ENCODE peak calls at places on chromosomes 11 and 22, in ten cellular contexts. H is tibial artery; J is HepG2; T is AG09309; L is fibroblast of lung; Y is A549; A is BJ; X is trophoblast cell; W is naive thymus-derived CD4-positive, alpha-beta T cell; N is HFF-Myc. B is an unnamed sample.

GRCh38 chr11:27705873-27706820 is 5.9 kb upstream of the BDNF start:
- DNase-seq in H (no peak), J (peak), T (no peak), L (peak), Y (peak), A (no peak), X (peak), W (no peak), N (no peak), B (no peak)

GRCh38 chr11:28757725-28758515 is 649.7 kb downstream of the METTL15 start:
- DNase-seq in H (no peak), J (no peak), T (peak), L (peak), Y (peak), A (peak), X (peak), W (no peak), N (no peak), B (no peak)

GRCh38 chr11:123594188-123594901 is 60.1 kb downstream of the SCN3B start:
- DNase-seq in H (no peak), J (no peak), T (no peak), L (peak), Y (no peak), A (no peak), X (peak), W (no peak), N (no peak), B (no peak)

GRCh38 chr22:35564975-35565867 is 24.6 kb downstream of the RASD2 start:
- DNase-seq in H (no peak), J (no peak), T (no peak), L (peak), Y (no peak), A (no peak), X (no peak), W (no peak), N (no peak), B (no peak)

GRCh38 chr11:112885744-112886706 is 75.2 kb upstream of the NCAM1 start:
- DNase-seq in H (no peak), J (no peak), T (no peak), L (no peak), Y (no peak), A (no peak), X (no peak), W (no peak), N (no peak), B (peak)

GRCh38 chr22:22195265-22196017 is 49.1 kb upstream of the VPREB1 start:
- DNase-seq in H (peak), J (peak), T (no peak), L (peak), Y (peak), A (no peak), X (peak), W (peak), N (peak), B (peak)

GRCh38 chr11:64040684-64041267 is 5.0 kb downstream of the FLRT1 start:
- DNase-seq in H (no peak), J (peak), T (no peak), L (no peak), Y (peak), A (no peak), X (no peak), W (no peak), N (no peak), B (no peak)

GRCh38 chr11:35178862-35179261 is 39.9 kb downstream of the CD44 start:
- DNase-seq in H (no peak), J (no peak), T (no peak), L (peak), Y (no peak), A (no peak), X (no peak), W (no peak), N (no peak), B (no peak)

GRCh38 chr11:31986201-31986889 is 104.5 kb upstream of the RCN1 start:
- DNase-seq in H (no peak), J (no peak), T (no peak), L (peak), Y (no peak), A (no peak), X (no peak), W (no peak), N (no peak), B (no peak)

GRCh38 chr11:32893091-32893946 is 708 bp downstream of the QSER1 start:
- DNase-seq in H (peak), J (peak), T (no peak), L (peak), Y (peak), A (no peak), X (peak), W (peak), N (no peak), B (no peak)

GRCh38 chr22:27238935-27239510 is 562.5 kb downstream of the MN1 start:
- DNase-seq in H (peak), J (no peak), T (peak), L (peak), Y (peak), A (peak), X (peak), W (no peak), N (peak), B (peak)

GRCh38 chr22:21030032-21030431 is 2.3 kb downstream of the SLC7A4 start:
- DNase-seq in H (no peak), J (no peak), T (no peak), L (no peak), Y (no peak), A (no peak), X (no peak), W (no peak), N (no peak), B (no peak)

GRCh38 chr22:43777204-43777671 is 34.9 kb downstream of the EFCAB6 start:
- DNase-seq in H (no peak), J (no peak), T (peak), L (peak), Y (no peak), A (peak), X (peak), W (no peak), N (peak), B (peak)

GRCh38 chr11:119148855-119149370 is at the start of gene ABCG4:
- DNase-seq in H (no peak), J (no peak), T (no peak), L (no peak), Y (no peak), A (no peak), X (peak), W (no peak), N (no peak), B (no peak)

GRCh38 chr22:24994070-24994763 is 41.7 kb downstream of the KIAA1671 start:
- DNase-seq in H (no peak), J (no peak), T (no peak), L (peak), Y (no peak), A (no peak), X (peak), W (no peak), N (no peak), B (no peak)

GRCh38 chr11:25794804-25795203 is 537.1 kb upstream of the ANO3 start:
- DNase-seq in H (no peak), J (no peak), T (no peak), L (no peak), Y (no peak), A (no peak), X (no peak), W (no peak), N (no peak), B (no peak)

GRCh38 chr11:59931688-59932087 is 6.5 kb upstream of the OOSP1 start:
- DNase-seq in H (no peak), J (no peak), T (no peak), L (no peak), Y (no peak), A (no peak), X (no peak), W (no peak), N (no peak), B (no peak)

GRCh38 chr11:106421673-106422292 is 344.3 kb downstream of the AASDHPPT start:
- DNase-seq in H (no peak), J (no peak), T (no peak), L (peak), Y (no peak), A (no peak), X (peak), W (no peak), N (no peak), B (no peak)

GRCh38 chr11:45248501-45249011 is 37.6 kb downstream of the SYT13 start:
- DNase-seq in H (no peak), J (no peak), T (no peak), L (no peak), Y (no peak), A (no peak), X (no peak), W (no peak), N (no peak), B (no peak)

GRCh38 chr11:78349114-78349513 is 68.5 kb downstream of the GAB2 start:
- DNase-seq in H (no peak), J (no peak), T (no peak), L (no peak), Y (no peak), A (no peak), X (no peak), W (no peak), N (no peak), B (no peak)
- H3K4me3 ChIP-seq in H (no peak), J (no peak), T (no peak), L (no peak), Y (no peak), A (no peak), X (no peak), W (no peak), N (no peak), B (no peak)

DNA sequence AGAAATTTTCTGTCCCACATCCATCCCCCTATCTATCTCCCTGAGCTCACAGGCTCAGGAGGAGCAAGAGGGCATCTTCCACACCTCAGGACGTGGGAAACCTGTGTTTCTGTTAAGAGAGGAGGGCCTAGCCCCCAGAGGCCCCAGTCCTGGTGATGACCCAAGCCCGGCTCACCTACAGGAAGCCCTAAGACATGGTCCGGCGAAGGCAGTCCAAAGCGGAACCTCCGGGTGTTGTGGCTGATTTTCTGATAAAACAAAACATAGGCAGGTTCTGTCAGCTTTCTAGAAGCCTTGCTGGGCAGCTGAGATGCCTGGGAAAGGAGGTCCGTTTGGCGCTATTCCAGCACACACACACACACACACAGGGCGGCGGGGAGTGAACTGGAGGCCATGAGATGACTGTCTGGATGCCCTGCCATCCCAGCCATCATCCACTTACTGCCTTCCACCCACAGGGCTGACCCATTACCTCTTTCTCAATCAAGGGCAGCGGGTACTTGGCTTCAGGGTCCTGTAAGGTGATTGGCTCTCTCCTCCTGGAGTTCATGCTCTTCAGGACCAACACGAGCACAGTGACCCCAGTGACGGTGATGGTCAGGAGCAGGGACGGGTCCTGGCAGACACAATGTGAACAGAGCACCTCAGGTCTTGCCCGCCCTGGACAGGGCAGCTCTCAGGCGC is 882 bp downstream of the CYB5R2 start:
- DNase-seq in H (no peak), J (no peak), T (no peak), L (no peak), Y (no peak), A (no peak), X (peak), W (no peak), N (no peak), B (no peak)
- H3K4me3 ChIP-seq in H (peak), J (no peak), T (peak), L (no peak), Y (no peak), A (no peak), X (no peak), W (no peak), N (peak), B (no peak)

GRCh38 chr22:32473388-32473952 is 1.1 kb upstream of the FBXO7 start:
- DNase-seq in H (no peak), J (peak), T (peak), L (peak), Y (peak), A (no peak), X (peak), W (peak), N (peak), B (no peak)
- H3K4me3 ChIP-seq in H (peak), J (peak), T (no peak), L (no peak), Y (peak), A (peak), X (no peak), W (peak), N (peak), B (peak)

GRCh38 chr11:65821107-65821506 is 12.7 kb upstream of the SNX32 start:
- DNase-seq in H (no peak), J (peak), T (no peak), L (no peak), Y (no peak), A (no peak), X (no peak), W (no peak), N (no peak), B (no peak)

GRCh38 chr11:65817815-65818680 is 15.7 kb upstream of the SNX32 start:
- DNase-seq in H (peak), J (peak), T (peak), L (peak), Y (peak), A (no peak), X (peak), W (peak), N (peak), B (no peak)

GRCh38 chr11:65814960-65815565 is 18.7 kb upstream of the SNX32 start:
- DNase-seq in H (peak), J (no peak), T (no peak), L (no peak), Y (no peak), A (no peak), X (peak), W (no peak), N (no peak), B (no peak)

GRCh38 chr11:65814131-65814959 is 19.4 kb upstream of the SNX32 start:
- DNase-seq in H (peak), J (no peak), T (no peak), L (no peak), Y (no peak), A (no peak), X (peak), W (no peak), N (no peak), B (no peak)

DNA sequence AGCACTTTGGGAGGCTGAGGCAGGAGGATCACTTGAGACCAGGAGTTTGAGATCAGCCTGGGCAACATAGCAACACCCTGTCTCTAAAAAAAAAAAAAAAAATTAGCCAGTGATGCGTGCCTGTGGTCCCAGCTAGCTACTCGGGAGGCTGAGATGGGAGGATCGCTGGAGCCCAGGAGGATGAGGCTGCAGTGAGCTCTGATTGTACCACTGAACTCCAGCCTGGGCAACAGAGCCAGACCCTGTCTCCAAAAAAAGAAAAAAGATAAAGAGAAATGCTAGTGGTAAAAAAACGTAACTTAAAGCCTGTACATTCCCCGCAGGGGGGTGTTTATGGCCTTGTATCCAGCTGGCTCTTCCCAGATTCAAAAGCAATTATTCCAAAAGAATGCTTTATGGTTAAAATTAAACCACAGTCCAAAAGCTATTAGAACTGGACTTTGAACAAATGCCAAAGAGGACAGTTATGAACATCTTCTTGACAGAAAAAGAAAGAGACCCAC is 16.4 kb upstream of the SNX32 start:
- DNase-seq in H (no peak), J (no peak), T (no peak), L (no peak), Y (no peak), A (no peak), X (no peak), W (no peak), N (no peak), B (no peak)
- H3K4me3 ChIP-seq in H (peak), J (peak), T (peak), L (peak), Y (peak), A (peak), X (no peak), W (peak), N (peak), B (peak)

B was measured in epithelial cell of proximal tubule.